ENCODE peak calls at places on chromosomes 6 and 20, in seven cellular contexts. C is neural progenitor cell, G is mucosa of descending colon, Z is foreskin fibroblast, E is AG10803, N is HCT116, D is epithelial cell of esophagus. Y is an unnamed sample.

GRCh38 chr6:2434116-2434515 is 188.7 kb upstream of the GMDS start:
- DNase-seq in C (no peak), G (no peak), Z (no peak), E (no peak), N (peak), D (peak), Y (no peak)

GRCh38 chr20:22720206-22720605 is 135.8 kb upstream of the FOXA2 start:
- DNase-seq in C (no peak), G (no peak), Z (no peak), E (no peak), N (no peak), D (no peak), Y (no peak)

GRCh38 chr6:119006972-119007371 is 71.5 kb downstream of the FAM184A start:
- DNase-seq in C (no peak), G (no peak), Z (no peak), E (no peak), N (no peak), D (no peak), Y (no peak)

GRCh38 chr6:108556864-108557493 is 3.7 kb upstream of the FOXO3 start:
- DNase-seq in C (peak), G (no peak), Z (peak), E (peak), N (no peak), D (no peak), Y (no peak)

GRCh38 chr6:14072084-14072483 is 45.5 kb upstream of the CD83 start:
- DNase-seq in C (no peak), G (no peak), Z (no peak), E (peak), N (no peak), D (peak), Y (no peak)

GRCh38 chr6:136067731-136068341 is 182.3 kb downstream of the MTFR2 start:
- DNase-seq in C (peak), G (no peak), Z (peak), E (peak), N (peak), D (peak), Y (peak)

GRCh38 chr6:73204252-73204651 is 21.0 kb downstream of the KHDC1L start:
- DNase-seq in C (no peak), G (no peak), Z (no peak), E (no peak), N (no peak), D (no peak), Y (no peak)

GRCh38 chr20:4435210-4435609 is 286.5 kb upstream of the PRND start:
- DNase-seq in C (no peak), G (no peak), Z (peak), E (peak), N (no peak), D (no peak), Y (no peak)

GRCh38 chr20:64023278-64024140 is 12.5 kb upstream of the C20orf204 start:
- DNase-seq in C (no peak), G (no peak), Z (no peak), E (no peak), N (no peak), D (no peak), Y (no peak)

GRCh38 chr20:37319120-37319717 is 26.7 kb upstream of the SRC start:
- DNase-seq in C (peak), G (no peak), Z (no peak), E (peak), N (no peak), D (peak), Y (no peak)

GRCh38 chr20:40284611-40285010 is 404.4 kb downstream of the MAFB start:
- DNase-seq in C (no peak), G (no peak), Z (no peak), E (no peak), N (no peak), D (peak), Y (no peak)

GRCh38 chr6:131764350-131764749 is 43.5 kb upstream of the ENPP1 start:
- DNase-seq in C (no peak), G (no peak), Z (peak), E (peak), N (no peak), D (peak), Y (peak)

GRCh38 chr6:1381397-1382330 is 7.7 kb upstream of the FOXF2 start:
- DNase-seq in C (peak), G (peak), Z (peak), E (no peak), N (no peak), D (peak), Y (peak)

GRCh38 chr6:18506387-18507017 is 119.4 kb downstream of the RNF144B start:
- DNase-seq in C (peak), G (no peak), Z (no peak), E (no peak), N (no peak), D (no peak), Y (no peak)

GRCh38 chr6:36737043-36737785 is 39.6 kb downstream of the RAB44 start:
- DNase-seq in C (no peak), G (no peak), Z (no peak), E (no peak), N (no peak), D (no peak), Y (no peak)

GRCh38 chr6:36738108-36738507 is 40.5 kb downstream of the RAB44 start:
- DNase-seq in C (no peak), G (no peak), Z (no peak), E (no peak), N (no peak), D (no peak), Y (no peak)

GRCh38 chr6:36734486-36735060 is 36.9 kb downstream of the RAB44 start:
- DNase-seq in C (no peak), G (peak), Z (no peak), E (no peak), N (no peak), D (no peak), Y (no peak)

GRCh38 chr6:36733300-36733699 is 35.7 kb downstream of the RAB44 start:
- DNase-seq in C (no peak), G (peak), Z (no peak), E (no peak), N (no peak), D (peak), Y (no peak)

DNA sequence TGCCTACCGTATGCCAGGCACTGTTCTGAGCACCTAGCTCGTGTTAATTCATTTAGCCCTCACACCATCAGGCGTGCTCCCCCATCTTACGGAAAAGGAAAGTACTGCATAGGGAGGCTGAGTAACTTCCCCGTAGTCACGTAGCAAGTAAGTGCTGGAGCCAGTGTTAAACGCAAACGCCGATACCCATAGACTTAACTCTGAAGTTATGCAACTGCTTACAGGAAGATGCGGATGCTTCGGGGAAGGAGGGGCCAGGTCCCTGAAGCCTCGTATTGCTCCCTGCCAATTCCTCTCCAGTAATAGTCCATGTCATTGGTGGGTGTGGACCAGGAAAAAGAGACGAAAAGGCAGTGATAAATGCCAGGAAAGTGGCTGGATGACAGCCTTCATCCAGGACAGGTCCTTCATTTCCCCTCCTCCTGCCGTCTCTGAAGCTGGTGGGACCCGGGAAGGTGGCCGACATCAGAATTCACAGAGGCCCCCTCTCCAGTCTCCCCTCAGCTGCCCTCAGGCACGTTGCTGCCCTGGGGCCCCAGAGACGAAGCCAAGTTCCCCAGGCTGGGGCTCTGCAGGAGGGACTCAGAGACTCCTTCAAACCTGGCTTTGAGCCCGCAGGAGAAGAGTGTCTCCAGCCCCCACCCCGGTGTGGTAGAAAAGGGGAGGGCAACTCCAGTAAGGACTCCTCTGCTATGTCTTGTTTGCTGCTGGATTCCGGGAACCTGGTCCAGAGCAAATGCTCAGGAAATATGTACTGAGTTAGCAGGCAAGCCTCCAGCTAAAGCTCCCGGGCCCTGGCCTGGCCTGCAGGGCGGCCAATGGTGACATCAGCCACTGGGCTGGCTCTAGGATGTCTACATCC is 37.7 kb downstream of the RAB44 start:
- DNase-seq in C (no peak), G (peak), Z (peak), E (peak), N (no peak), D (peak), Y (peak)
- TF ChIP-seq CTCF in C (no peak), G (no peak), Z (no peak), E (peak), N (no peak), D (peak), Y (no peak)

GRCh38 chr20:33684533-33685327 is 1.5 kb downstream of the E2F1 start:
- DNase-seq in C (peak), G (no peak), Z (no peak), E (no peak), N (no peak), D (no peak), Y (no peak)

GRCh38 chr20:33687370-33687915 is 1.3 kb upstream of the E2F1 start:
- DNase-seq in C (no peak), G (no peak), Z (no peak), E (no peak), N (no peak), D (no peak), Y (peak)

GRCh38 chr20:33686984-33687366 is 790 bp upstream of the E2F1 start:
- DNase-seq in C (no peak), G (no peak), Z (no peak), E (no peak), N (no peak), D (no peak), Y (no peak)

GRCh38 chr20:33686008-33686983 is at the start of gene E2F1:
- DNase-seq in C (peak), G (peak), Z (peak), E (peak), N (peak), D (peak), Y (peak)

DNA sequence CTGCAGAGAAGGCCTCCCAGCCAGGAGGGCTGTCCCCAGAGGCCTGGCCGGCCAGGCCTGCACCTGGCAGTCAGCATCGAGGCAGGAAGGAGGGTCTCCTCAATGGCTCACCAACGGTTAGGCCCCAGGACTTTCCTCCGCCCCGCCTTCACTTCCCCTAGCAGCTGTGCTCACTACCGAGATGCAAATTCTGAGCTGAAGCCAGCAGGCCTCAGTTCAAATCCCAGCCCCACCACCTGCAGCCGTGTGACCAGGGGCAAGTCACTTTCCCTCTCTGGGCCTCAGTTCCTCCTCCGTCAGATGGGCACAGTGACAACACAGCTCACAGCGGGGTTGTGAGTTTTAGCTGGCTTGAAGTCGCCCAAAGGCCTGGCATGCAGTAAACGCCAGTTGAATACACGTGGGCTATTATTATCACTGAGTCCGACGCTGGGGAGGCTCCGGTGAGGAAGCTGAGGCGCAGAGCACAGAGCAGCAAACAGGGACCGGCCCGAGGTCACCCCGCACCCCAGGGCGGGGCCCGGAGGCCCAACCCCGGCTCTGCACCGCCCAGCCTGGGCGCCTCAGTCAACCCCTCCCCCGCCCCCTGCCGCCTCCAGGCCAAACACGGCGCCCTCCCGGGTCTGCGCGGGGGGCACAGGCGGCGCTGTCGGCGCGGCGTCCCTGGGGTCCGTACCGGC is 717 bp downstream of the E2F1 start:
- DNase-seq in C (peak), G (peak), Z (peak), E (no peak), N (no peak), D (no peak), Y (no peak)
- H3K4me3 ChIP-seq in C (peak), G (peak), Z (peak), E (peak), N (peak), D (peak), Y (peak)

GRCh38 chr6:167115054-167115453 is 7.8 kb upstream of the CCR6 start:
- DNase-seq in C (no peak), G (no peak), Z (no peak), E (no peak), N (no peak), D (no peak), Y (no peak)
- TF ChIP-seq CTCF in C (peak), G (no peak), Z (no peak), E (no peak), N (no peak), D (no peak), Y (no peak)

DNA sequence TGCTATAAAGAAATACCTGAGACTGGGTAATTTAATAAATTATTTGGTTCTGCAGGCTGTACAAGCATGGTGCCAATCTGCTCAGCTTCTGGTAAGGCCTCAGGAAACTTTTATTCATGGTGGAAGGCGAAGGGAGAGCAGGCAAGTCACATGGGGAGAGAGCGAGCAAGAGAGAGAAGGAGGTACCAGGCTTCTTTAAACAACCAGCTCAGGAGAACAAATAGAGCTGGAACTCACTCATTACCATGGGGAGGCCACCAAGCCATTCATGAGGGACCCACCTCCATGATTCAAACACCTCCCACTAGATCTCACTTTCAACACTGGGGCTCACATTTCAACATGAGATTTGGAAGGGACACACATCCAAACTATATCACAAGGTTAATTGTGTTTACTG is 44.9 kb upstream of the CRISP1 start:
- DNase-seq in C (no peak), G (no peak), Z (no peak), E (no peak), N (no peak), D (no peak), Y (no peak)
- H3K4me3 ChIP-seq in C (no peak), G (no peak), Z (no peak), E (no peak), N (no peak), D (no peak), Y (no peak)